ENCODE peak calls at places on chromosomes 13 and 19, in seven cellular contexts. M, E, C, O, N, H and K are unnamed samples.
A peak's percentile ranks its signal among the peaks of the same experiment; 100 is the strongest.

GRCh38 chr13:94119360-94119936 is 360.0 kb downstream of the DCT start:
- DNase-seq in M (no peak), E (no peak), C (no peak), O (no peak), N (no peak), H (no peak), K (no peak)

GRCh38 chr19:13938361-13939027 is at the start of gene PODNL1:
- DNase-seq in M (no peak), E (no peak), C (no peak), O (no peak), N (no peak), H (no peak), K (no peak)

GRCh38 chr13:67410645-67411044 is 180.5 kb upstream of the PCDH9 start:
- DNase-seq in M (peak; percentile 31), E (no peak), C (no peak), O (no peak), N (no peak), H (no peak), K (no peak)

GRCh38 chr13:30107536-30108136 is 199.7 kb downstream of the KATNAL1 start:
- DNase-seq in M (peak; percentile 58), E (no peak), C (no peak), O (no peak), N (no peak), H (no peak), K (no peak)

GRCh38 chr19:41991025-41991424 is 3.0 kb downstream of the ATP1A3 start:
- DNase-seq in M (no peak), E (no peak), C (no peak), O (no peak), N (no peak), H (peak; percentile 12), K (no peak)

GRCh38 chr19:10971107-10971715 is 10.4 kb downstream of the SMARCA4 start:
- DNase-seq in M (peak; percentile 57), E (no peak), C (no peak), O (no peak), N (no peak), H (no peak), K (no peak)

GRCh38 chr19:590396-590745 is 690 bp downstream of the HCN2 start:
- DNase-seq in M (no peak), E (no peak), C (no peak), O (no peak), N (peak; percentile 74), H (no peak), K (peak; percentile 32)

GRCh38 chr13:68810660-68811059 is 1297.0 kb upstream of the ATXN8OS start:
- DNase-seq in M (peak; percentile 60), E (no peak), C (no peak), O (no peak), N (no peak), H (no peak), K (peak; percentile 45)

GRCh38 chr13:40755082-40755755 is 15.8 kb downstream of the MRPS31 start:
- DNase-seq in M (no peak), E (no peak), C (no peak), O (no peak), N (no peak), H (no peak), K (no peak)

GRCh38 chr19:33613601-33614000 is 8.2 kb upstream of the CHST8 start:
- DNase-seq in M (no peak), E (no peak), C (no peak), O (no peak), N (no peak), H (no peak), K (no peak)

GRCh38 chr13:21043898-21044297 is 17.5 kb downstream of the LATS2 start:
- DNase-seq in M (no peak), E (no peak), C (no peak), O (no peak), N (no peak), H (no peak), K (no peak)

GRCh38 chr13:95073826-95074345 is 227.4 kb downstream of the ABCC4 start:
- DNase-seq in M (peak; percentile 10), E (no peak), C (no peak), O (no peak), N (no peak), H (no peak), K (no peak)

GRCh38 chr13:39105110-39105509 is 66.9 kb downstream of the NHLRC3 start:
- DNase-seq in M (no peak), E (no peak), C (peak; percentile 78), O (no peak), N (no peak), H (peak; percentile 48), K (peak; percentile 92)

GRCh38 chr19:3687774-3688706 is 12.2 kb downstream of the PIP5K1C start:
- DNase-seq in M (peak; percentile 58), E (no peak), C (no peak), O (no peak), N (peak; percentile 90), H (peak; percentile 83), K (peak; percentile 92)

GRCh38 chr13:46211521-46212351 is at the start of gene LRRC63:
- DNase-seq in M (peak; percentile 77), E (peak; percentile 18), C (peak; percentile 66), O (peak; percentile 23), N (peak; percentile 88), H (peak; percentile 6), K (no peak)

GRCh38 chr19:31254611-31255010 is 94.6 kb downstream of the TSHZ3 start:
- DNase-seq in M (no peak), E (no peak), C (no peak), O (no peak), N (no peak), H (no peak), K (no peak)

GRCh38 chr19:31316201-31316951 is 32.9 kb downstream of the TSHZ3 start:
- DNase-seq in M (peak; percentile 66), E (no peak), C (peak; percentile 67), O (no peak), N (peak; percentile 47), H (peak; percentile 11), K (no peak)

GRCh38 chr19:3899531-3900294 is 19.2 kb downstream of the ATCAY start:
- DNase-seq in M (no peak), E (no peak), C (no peak), O (no peak), N (no peak), H (peak; percentile 43), K (no peak)

GRCh38 chr19:49677901-49678674 is 1.0 kb downstream of the PRMT1 start:
- DNase-seq in M (peak; percentile 95), E (no peak), C (peak; percentile 55), O (peak; percentile 75), N (peak; percentile 97), H (peak; percentile 77), K (peak; percentile 80)

GRCh38 chr13:111950697-111951096 is 116.3 kb upstream of the SOX1 start:
- DNase-seq in M (no peak), E (no peak), C (no peak), O (no peak), N (no peak), H (no peak), K (no peak)

GRCh38 chr13:79212064-79212619 is 193.9 kb downstream of the RBM26 start:
- DNase-seq in M (no peak), E (no peak), C (peak; percentile 16), O (no peak), N (no peak), H (no peak), K (peak; percentile 99)